ENCODE peak calls at places on chromosome 7, in eight cellular contexts. L is progenitor cell of endocrine pancreas; Y is T-helper 1 cell; G is activated CD8-positive, alpha-beta T cell treated with anti-CD3 and anti-CD28 coated beads, Interleukin-2, amount 10 ng/mL, durations not matched to agents 7 days and 5 days; T is amygdala; M is globus pallidus; H is SK-N-MC; Q is stimulated activated CD4-positive, alpha-beta T cell treated with anti-CD3 and anti-CD28 coated beads, Interleukin-15, amount 100 ng/mL, for 1 hour. Z is an unnamed sample.

GRCh38 chr7:150382844-150383225 is 3.7 kb downstream of the ZNF775 start:
- DNase-seq in L (no peak), Y (no peak), G (no peak), T (no peak), M (no peak), H (no peak), Q (no peak), Z (no peak)

GRCh38 chr7:1360521-1360971 is 98.7 kb downstream of the MICALL2 start:
- DNase-seq in L (no peak), Y (no peak), G (no peak), T (no peak), M (no peak), H (no peak), Q (no peak), Z (no peak)

GRCh38 chr7:13904689-13905088 is 84.8 kb downstream of the ETV1 start:
- DNase-seq in L (no peak), Y (no peak), G (no peak), T (no peak), M (no peak), H (no peak), Q (no peak), Z (no peak)

GRCh38 chr7:104963378-104963990 is 50.5 kb upstream of the KMT2E start:
- DNase-seq in L (no peak), Y (no peak), G (no peak), T (no peak), M (no peak), H (no peak), Q (no peak), Z (no peak)

GRCh38 chr7:94041529-94041928 is 37.4 kb upstream of the BET1 start:
- DNase-seq in L (no peak), Y (no peak), G (no peak), T (no peak), M (no peak), H (no peak), Q (no peak), Z (peak)

GRCh38 chr7:141558544-141559183 is 7.5 kb downstream of the AGK start:
- DNase-seq in L (no peak), Y (peak), G (peak), T (no peak), M (no peak), H (no peak), Q (no peak), Z (peak)

GRCh38 chr7:17939670-17940301 is 508 bp downstream of the SNX13 start:
- DNase-seq in L (peak), Y (peak), G (peak), T (peak), M (no peak), H (no peak), Q (no peak), Z (peak)

GRCh38 chr7:15461576-15461975 is 100.2 kb downstream of the AGMO start:
- DNase-seq in L (no peak), Y (no peak), G (no peak), T (no peak), M (no peak), H (no peak), Q (no peak), Z (peak)

GRCh38 chr7:84693483-84693882 is 493.4 kb downstream of the SEMA3D start:
- DNase-seq in L (no peak), Y (no peak), G (no peak), T (no peak), M (no peak), H (no peak), Q (no peak), Z (no peak)

GRCh38 chr7:1895664-1896515 is 225.8 kb downstream of the ELFN1 start:
- DNase-seq in L (no peak), Y (no peak), G (no peak), T (no peak), M (no peak), H (no peak), Q (no peak), Z (no peak)

GRCh38 chr7:141999219-141999618 is 3.5 kb downstream of the MGAM start:
- DNase-seq in L (no peak), Y (no peak), G (no peak), T (no peak), M (no peak), H (peak), Q (no peak), Z (no peak)

GRCh38 chr7:17802056-17802455 is 138.2 kb downstream of the SNX13 start:
- DNase-seq in L (no peak), Y (no peak), G (no peak), T (no peak), M (no peak), H (no peak), Q (no peak), Z (no peak)

GRCh38 chr7:55158541-55158940 is 139.7 kb downstream of the EGFR start:
- DNase-seq in L (no peak), Y (no peak), G (no peak), T (no peak), M (no peak), H (no peak), Q (no peak), Z (no peak)

GRCh38 chr7:87140271-87140748 is 11.9 kb upstream of the DMTF1 start:
- DNase-seq in L (no peak), Y (no peak), G (no peak), T (no peak), M (no peak), H (no peak), Q (no peak), Z (no peak)

GRCh38 chr7:80941206-80941758 is 22.4 kb upstream of the SEMA3C start:
- DNase-seq in L (no peak), Y (no peak), G (no peak), T (no peak), M (no peak), H (no peak), Q (no peak), Z (no peak)

GRCh38 chr7:128031901-128032604 is 816 bp upstream of the LRRC4 start:
- DNase-seq in L (peak), Y (peak), G (peak), T (no peak), M (peak), H (peak), Q (no peak), Z (peak)

GRCh38 chr7:113464096-113464855 is 345.9 kb upstream of the SMIM30 start:
- DNase-seq in L (no peak), Y (no peak), G (no peak), T (no peak), M (no peak), H (no peak), Q (no peak), Z (no peak)

GRCh38 chr7:67962863-67963262 is 966.2 kb downstream of the TYW1 start:
- DNase-seq in L (no peak), Y (no peak), G (no peak), T (no peak), M (no peak), H (no peak), Q (no peak), Z (no peak)

GRCh38 chr7:27174077-27175004 is at the start of gene HOXA10:
- DNase-seq in L (no peak), Y (no peak), G (no peak), T (no peak), M (no peak), H (no peak), Q (no peak), Z (peak)

Z was measured in dermis blood vessel endothelial cell.